ENCODE peak calls at places on chromosomes 3 and 15, in four cellular contexts. One of them, this sample, is unnamed.

GRCh38 chr3:187368251-187368733 is at the start of gene RTP4:
- DNase-seq in PC-3: peak; percentile 7
- DNase-seq in fibroblast of pulmonary artery: peak; percentile 35
- DNase-seq in skeletal muscle cell: no peak
- DNase-seq in this sample: peak; percentile 39

GRCh38 chr15:83843511-83843910 is 189.6 kb downstream of the ADAMTSL3 start:
- DNase-seq in PC-3: peak; percentile 41
- DNase-seq in fibroblast of pulmonary artery: peak; percentile 92
- DNase-seq in skeletal muscle cell: peak; percentile 71
- DNase-seq in this sample: no peak

GRCh38 chr15:68275165-68275746 is 2.3 kb upstream of the FEM1B start:
- DNase-seq in PC-3: peak; percentile 78
- DNase-seq in fibroblast of pulmonary artery: no peak
- DNase-seq in skeletal muscle cell: no peak
- DNase-seq in this sample: no peak

GRCh38 chr3:148512648-148513047 is 185.1 kb upstream of the AGTR1 start:
- DNase-seq in PC-3: no peak
- DNase-seq in fibroblast of pulmonary artery: no peak
- DNase-seq in skeletal muscle cell: no peak
- DNase-seq in this sample: no peak

GRCh38 chr15:65611888-65612615 is 1.1 kb upstream of the INTS14 start:
- DNase-seq in PC-3: no peak
- DNase-seq in fibroblast of pulmonary artery: no peak
- DNase-seq in skeletal muscle cell: no peak
- DNase-seq in this sample: no peak

GRCh38 chr3:172224560-172225214 is 185.3 kb downstream of the FNDC3B start:
- DNase-seq in PC-3: no peak
- DNase-seq in fibroblast of pulmonary artery: no peak
- DNase-seq in skeletal muscle cell: no peak
- DNase-seq in this sample: no peak

GRCh38 chr15:71440479-71441071 is 325.3 kb downstream of the THSD4 start:
- DNase-seq in PC-3: peak; percentile 67
- DNase-seq in fibroblast of pulmonary artery: peak; percentile 87
- DNase-seq in skeletal muscle cell: peak; percentile 39
- DNase-seq in this sample: peak; percentile 19

GRCh38 chr15:50813865-50814264 is 48.4 kb upstream of the SPPL2A start:
- DNase-seq in PC-3: no peak
- DNase-seq in fibroblast of pulmonary artery: no peak
- DNase-seq in skeletal muscle cell: no peak
- DNase-seq in this sample: no peak

GRCh38 chr3:27729748-27730611 is 7.9 kb upstream of the EOMES start:
- DNase-seq in PC-3: no peak
- DNase-seq in fibroblast of pulmonary artery: no peak
- DNase-seq in skeletal muscle cell: no peak
- DNase-seq in this sample: no peak

DNA sequence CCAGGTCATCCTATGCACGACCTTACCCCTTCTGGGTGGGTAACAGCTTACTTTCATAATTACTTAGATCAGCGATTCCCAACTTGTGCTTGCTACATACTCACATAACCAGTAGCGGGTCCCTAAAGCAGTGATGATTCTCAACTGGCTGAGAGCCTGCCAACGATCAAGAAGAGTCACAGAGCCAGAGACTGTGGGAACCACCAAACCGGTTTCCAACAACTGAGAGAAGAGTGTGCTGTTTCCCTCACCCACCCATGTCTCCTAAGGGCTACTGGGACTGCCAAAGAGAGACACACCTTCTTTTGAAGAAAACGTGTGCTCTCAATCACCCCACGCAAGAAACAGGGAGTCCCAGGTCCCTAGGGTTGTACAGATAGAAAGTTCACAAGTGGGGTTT is 12.0 kb upstream of the XXYLT1 start:
- DNase-seq in PC-3: no peak
- DNase-seq in fibroblast of pulmonary artery: no peak
- DNase-seq in skeletal muscle cell: no peak
- DNase-seq in this sample: no peak
- H3K4me3 ChIP-seq in PC-3: no peak overlapping the region
- H3K4me3 ChIP-seq in fibroblast of pulmonary artery: no peak overlapping the region
- H3K4me3 ChIP-seq in skeletal muscle cell: no peak overlapping the region
- H3K4me3 ChIP-seq in this sample: no peak overlapping the region

GRCh38 chr3:43689766-43690399 is 855 bp upstream of the ABHD5 start:
- DNase-seq in PC-3: peak; percentile 63
- DNase-seq in fibroblast of pulmonary artery: no peak
- DNase-seq in skeletal muscle cell: no peak
- DNase-seq in this sample: no peak

GRCh38 chr3:43688245-43688650 is 2.5 kb upstream of the ABHD5 start:
- DNase-seq in PC-3: no peak
- DNase-seq in fibroblast of pulmonary artery: peak; percentile 73
- DNase-seq in skeletal muscle cell: no peak
- DNase-seq in this sample: peak; percentile 19

GRCh38 chr3:43690400-43691119 is at the start of gene ABHD5:
- DNase-seq in PC-3: peak; percentile 98
- DNase-seq in fibroblast of pulmonary artery: peak; percentile 96
- DNase-seq in skeletal muscle cell: peak; percentile 83
- DNase-seq in this sample: peak; percentile 95

GRCh38 chr3:43687499-43687811 is 3.3 kb upstream of the ABHD5 start:
- DNase-seq in PC-3: no peak
- DNase-seq in fibroblast of pulmonary artery: no peak
- DNase-seq in skeletal muscle cell: no peak
- DNase-seq in this sample: no peak

GRCh38 chr3:43689166-43689565 is 1.6 kb upstream of the ABHD5 start:
- DNase-seq in PC-3: no peak
- DNase-seq in fibroblast of pulmonary artery: no peak
- DNase-seq in skeletal muscle cell: no peak
- DNase-seq in this sample: no peak
- H3K4me3 ChIP-seq in PC-3: peak overlapping the region; percentile 86
- H3K4me3 ChIP-seq in fibroblast of pulmonary artery: no peak overlapping the region
- H3K4me3 ChIP-seq in skeletal muscle cell: no peak overlapping the region
- H3K4me3 ChIP-seq in this sample: no peak overlapping the region

DNA sequence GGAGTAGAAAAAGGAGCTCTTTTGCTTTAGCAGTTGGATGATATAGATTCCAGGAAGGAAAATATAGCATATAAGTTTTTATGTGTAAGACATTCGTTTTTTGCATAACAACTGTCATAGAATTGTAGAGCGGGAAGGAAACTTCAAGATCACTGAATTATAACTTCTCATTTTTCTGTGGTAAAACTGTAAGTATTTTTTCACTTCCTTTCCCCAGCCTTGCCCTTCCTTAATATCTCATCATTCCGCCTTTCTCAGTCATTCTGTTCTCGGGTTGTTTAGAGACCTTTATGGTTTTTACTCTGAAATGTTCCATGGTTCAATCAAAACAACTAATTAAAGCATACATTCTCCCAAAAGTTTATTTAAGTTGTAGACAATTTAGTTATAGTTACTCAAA is 1.1 kb downstream of the EAF2 start:
- DNase-seq in PC-3: no peak
- DNase-seq in fibroblast of pulmonary artery: no peak
- DNase-seq in skeletal muscle cell: no peak
- DNase-seq in this sample: no peak
- H3K4me3 ChIP-seq in PC-3: peak overlapping the region; percentile 81
- H3K4me3 ChIP-seq in fibroblast of pulmonary artery: no peak overlapping the region
- H3K4me3 ChIP-seq in skeletal muscle cell: no peak overlapping the region
- H3K4me3 ChIP-seq in this sample: no peak overlapping the region

DNA sequence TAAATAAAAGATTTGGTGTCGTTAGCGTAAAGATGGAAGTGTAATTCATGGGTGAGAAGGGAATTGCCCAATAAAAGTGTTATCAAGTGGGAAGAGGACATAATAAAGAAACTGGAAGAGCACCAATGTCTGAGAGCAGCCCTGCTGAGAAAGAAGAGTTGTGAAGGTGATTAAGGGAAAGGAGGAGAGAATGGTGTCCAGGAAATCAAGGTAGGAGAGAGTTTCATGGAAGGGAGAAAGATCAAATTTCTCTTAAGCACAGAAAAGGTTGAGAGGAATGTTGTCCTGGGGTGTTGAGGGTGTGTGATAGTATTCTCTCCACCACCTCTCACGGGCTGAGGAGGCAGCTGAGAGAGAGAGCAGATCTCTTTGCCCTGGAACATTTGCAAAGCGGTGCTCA is 339.7 kb downstream of the SATB1 start:
- DNase-seq in PC-3: no peak
- DNase-seq in fibroblast of pulmonary artery: no peak
- DNase-seq in skeletal muscle cell: no peak
- DNase-seq in this sample: no peak
- H3K4me3 ChIP-seq in PC-3: no peak overlapping the region
- H3K4me3 ChIP-seq in fibroblast of pulmonary artery: no peak overlapping the region
- H3K4me3 ChIP-seq in skeletal muscle cell: no peak overlapping the region
- H3K4me3 ChIP-seq in this sample: no peak overlapping the region

GRCh38 chr15:22786868-22787698 is 639 bp downstream of the NIPA1 start:
- DNase-seq in PC-3: peak; percentile 40
- DNase-seq in fibroblast of pulmonary artery: peak; percentile 17
- DNase-seq in skeletal muscle cell: no peak
- DNase-seq in this sample: peak; percentile 66

DNA sequence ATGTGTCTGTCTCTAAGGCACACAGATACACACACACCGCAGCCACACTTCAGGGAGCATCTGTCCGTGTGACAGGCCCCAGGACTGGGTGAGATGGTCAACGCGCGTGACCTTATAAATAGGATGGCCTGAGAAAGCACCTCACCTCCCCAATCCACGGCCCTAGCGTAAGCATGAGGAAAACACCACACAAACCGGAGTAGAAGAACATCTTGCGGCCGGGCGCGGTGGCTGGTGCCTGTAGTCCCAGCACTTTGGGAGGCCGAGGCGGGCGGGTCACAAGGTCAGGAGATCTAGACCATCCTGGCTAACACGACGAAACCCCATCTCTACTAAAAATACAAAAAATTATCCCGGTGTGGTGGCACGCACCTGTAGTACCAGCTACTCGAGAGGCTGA is 1.6 kb downstream of the NIPA1 start:
- DNase-seq in PC-3: no peak
- DNase-seq in fibroblast of pulmonary artery: no peak
- DNase-seq in skeletal muscle cell: no peak
- DNase-seq in this sample: no peak
- H3K4me3 ChIP-seq in PC-3: peak overlapping the region; percentile 81
- H3K4me3 ChIP-seq in fibroblast of pulmonary artery: no peak overlapping the region
- H3K4me3 ChIP-seq in skeletal muscle cell: no peak overlapping the region
- H3K4me3 ChIP-seq in this sample: no peak overlapping the region

GRCh38 chr3:21747376-21747775 is 3.6 kb downstream of the ZNF385D start:
- DNase-seq in PC-3: peak; percentile 40
- DNase-seq in fibroblast of pulmonary artery: no peak
- DNase-seq in skeletal muscle cell: no peak
- DNase-seq in this sample: no peak

GRCh38 chr3:21751891-21752290 is 881 bp upstream of the ZNF385D start:
- DNase-seq in PC-3: peak; percentile 42
- DNase-seq in fibroblast of pulmonary artery: no peak
- DNase-seq in skeletal muscle cell: no peak
- DNase-seq in this sample: no peak

GRCh38 chr3:21750291-21750690 is 719 bp downstream of the ZNF385D start:
- DNase-seq in PC-3: peak; percentile 77
- DNase-seq in fibroblast of pulmonary artery: peak; percentile 34
- DNase-seq in skeletal muscle cell: no peak
- DNase-seq in this sample: no peak

GRCh38 chr3:21752749-21753347 is 1.8 kb upstream of the ZNF385D start:
- DNase-seq in PC-3: peak; percentile 77
- DNase-seq in fibroblast of pulmonary artery: peak; percentile 75
- DNase-seq in skeletal muscle cell: no peak
- DNase-seq in this sample: no peak

GRCh38 chr3:21750831-21751391 is at the start of gene ZNF385D:
- DNase-seq in PC-3: peak; percentile 73
- DNase-seq in fibroblast of pulmonary artery: peak; percentile 56
- DNase-seq in skeletal muscle cell: peak; percentile 48
- DNase-seq in this sample: no peak
- H3K4me3 ChIP-seq in PC-3: peak within 1 kb of the TSS; percentile 80
- H3K4me3 ChIP-seq in fibroblast of pulmonary artery: peak within 1 kb of the TSS; percentile 54
- H3K4me3 ChIP-seq in skeletal muscle cell: peak within 1 kb of the TSS; percentile 56
- H3K4me3 ChIP-seq in this sample: no peak within 1 kb of the TSS

DNA sequence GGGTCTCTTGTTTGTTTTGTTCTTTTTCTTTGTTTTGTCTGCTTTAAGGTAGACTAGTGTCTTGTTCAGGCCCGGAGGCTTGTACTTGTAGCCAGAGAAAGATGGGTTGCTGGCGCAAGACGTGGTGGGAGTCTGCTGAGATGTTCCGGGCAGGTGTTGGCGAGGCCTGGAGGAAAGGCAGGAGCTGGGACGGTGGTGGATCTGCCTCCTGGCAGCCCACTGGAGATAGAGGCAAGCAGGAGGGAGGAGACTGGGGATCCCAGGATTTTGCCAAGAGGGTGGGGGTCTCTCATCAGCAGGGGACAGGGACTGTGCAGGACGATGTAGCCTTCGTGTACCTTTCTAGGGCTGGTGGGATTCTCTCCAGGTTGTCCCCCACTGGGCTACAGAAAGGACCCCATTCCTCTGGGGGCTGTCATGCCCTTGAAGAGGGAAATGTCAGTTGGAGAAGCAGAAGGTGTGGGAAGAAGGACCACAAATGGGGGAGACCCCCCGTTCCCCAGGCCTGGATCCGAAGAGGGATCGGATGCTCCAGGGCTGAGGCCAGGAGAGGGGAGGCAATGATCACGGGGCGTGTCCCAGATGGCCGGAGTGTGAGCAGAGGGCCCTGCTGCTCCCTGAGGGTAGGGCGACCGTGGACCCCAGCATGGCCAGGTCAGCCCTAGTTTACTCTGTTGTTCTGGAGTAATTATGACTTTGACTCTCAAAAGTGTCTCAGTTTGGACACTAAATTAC is 7.0 kb downstream of the CHAC1 start:
- DNase-seq in PC-3: no peak
- DNase-seq in fibroblast of pulmonary artery: no peak
- DNase-seq in skeletal muscle cell: no peak
- DNase-seq in this sample: no peak
- H3K4me3 ChIP-seq in PC-3: no peak overlapping the region
- H3K4me3 ChIP-seq in fibroblast of pulmonary artery: no peak overlapping the region
- H3K4me3 ChIP-seq in skeletal muscle cell: no peak overlapping the region
- H3K4me3 ChIP-seq in this sample: no peak overlapping the region

GRCh38 chr15:64447536-64448315 is 12.7 kb upstream of the ZNF609 start:
- DNase-seq in PC-3: no peak
- DNase-seq in fibroblast of pulmonary artery: no peak
- DNase-seq in skeletal muscle cell: no peak
- DNase-seq in this sample: no peak
- H3K4me3 ChIP-seq in PC-3: no peak overlapping the region
- H3K4me3 ChIP-seq in fibroblast of pulmonary artery: no peak overlapping the region
- H3K4me3 ChIP-seq in skeletal muscle cell: no peak overlapping the region
- H3K4me3 ChIP-seq in this sample: no peak overlapping the region

This sample was measured in mucosa of descending colon.